ENCODE peak calls at places on chromosome 15, in five cellular contexts. H is SK-N-SH, D is adrenal gland, R is endodermal cell, O is progenitor cell of endocrine pancreas. Q is an unnamed sample.

GRCh38 chr15:70092462-70092850 is 5.3 kb downstream of the TLE3 start:
- DNase-seq in H (no peak), D (no peak), R (no peak), O (no peak), Q (no peak)

GRCh38 chr15:60507596-60508424 is 28.9 kb upstream of the ICE2 start:
- DNase-seq in H (peak), D (peak), R (peak), O (peak), Q (peak)

GRCh38 chr15:66743703-66744536 is 41.9 kb downstream of the SMAD6 start:
- DNase-seq in H (no peak), D (peak), R (no peak), O (no peak), Q (no peak)

GRCh38 chr15:51104512-51104911 is 9.8 kb upstream of the TNFAIP8L3 start:
- DNase-seq in H (no peak), D (peak), R (no peak), O (no peak), Q (no peak)

GRCh38 chr15:96274087-96274440 is 56.4 kb upstream of the NR2F2 start:
- DNase-seq in H (no peak), D (no peak), R (no peak), O (no peak), Q (no peak)

GRCh38 chr15:40103124-40103858 is 5.4 kb downstream of the BMF start:
- DNase-seq in H (peak), D (peak), R (peak), O (no peak), Q (no peak)

GRCh38 chr15:78225783-78226541 is 8.4 kb downstream of the ACSBG1 start:
- DNase-seq in H (no peak), D (no peak), R (no peak), O (no peak), Q (peak)

GRCh38 chr15:59699810-59700431 is 10.8 kb upstream of the BNIP2 start:
- DNase-seq in H (no peak), D (no peak), R (no peak), O (no peak), Q (no peak)

GRCh38 chr15:91318976-91319714 is 219.1 kb downstream of the SV2B start:
- DNase-seq in H (no peak), D (peak), R (no peak), O (no peak), Q (no peak)

GRCh38 chr15:62051166-62051565 is 9.1 kb downstream of the VPS13C start:
- DNase-seq in H (no peak), D (no peak), R (no peak), O (no peak), Q (no peak)

GRCh38 chr15:40911139-40911538 is 16.9 kb downstream of the VPS18 start:
- DNase-seq in H (peak), D (no peak), R (peak), O (no peak), Q (no peak)

GRCh38 chr15:70094690-70095311 is 2.9 kb downstream of the TLE3 start:
- DNase-seq in H (no peak), D (no peak), R (no peak), O (no peak), Q (no peak)

GRCh38 chr15:88476635-88477038 is 9.1 kb downstream of the MRPS11 start:
- DNase-seq in H (peak), D (peak), R (peak), O (no peak), Q (peak)

GRCh38 chr15:74144153-74144775 is 13.9 kb downstream of the ISLR2 start:
- DNase-seq in H (no peak), D (no peak), R (peak), O (no peak), Q (no peak)

GRCh38 chr15:74543583-74543982 is 2.6 kb downstream of the ARID3B start:
- DNase-seq in H (no peak), D (no peak), R (no peak), O (no peak), Q (no peak)

GRCh38 chr15:49415638-49416037 is 7.4 kb upstream of the FGF7 start:
- DNase-seq in H (no peak), D (no peak), R (no peak), O (no peak), Q (no peak)

GRCh38 chr15:53611145-53611920 is 148.1 kb downstream of the WDR72 start:
- DNase-seq in H (no peak), D (no peak), R (no peak), O (no peak), Q (no peak)

GRCh38 chr15:67165653-67166260 is 88.7 kb downstream of the AAGAB start:
- DNase-seq in H (no peak), D (no peak), R (peak), O (no peak), Q (no peak)

GRCh38 chr15:33425149-33425548 is 114.4 kb downstream of the RYR3 start:
- DNase-seq in H (no peak), D (no peak), R (no peak), O (no peak), Q (no peak)

GRCh38 chr15:45635191-45635638 is 386 bp downstream of the SQOR start:
- DNase-seq in H (peak), D (peak), R (no peak), O (peak), Q (peak)

GRCh38 chr15:57655809-57656208 is 50.7 kb upstream of the POLR2M start:
- DNase-seq in H (no peak), D (no peak), R (no peak), O (no peak), Q (no peak)
- TF ChIP-seq CTCF in H (no peak), D (no peak), R (peak), O (no peak), Q (no peak)

DNA sequence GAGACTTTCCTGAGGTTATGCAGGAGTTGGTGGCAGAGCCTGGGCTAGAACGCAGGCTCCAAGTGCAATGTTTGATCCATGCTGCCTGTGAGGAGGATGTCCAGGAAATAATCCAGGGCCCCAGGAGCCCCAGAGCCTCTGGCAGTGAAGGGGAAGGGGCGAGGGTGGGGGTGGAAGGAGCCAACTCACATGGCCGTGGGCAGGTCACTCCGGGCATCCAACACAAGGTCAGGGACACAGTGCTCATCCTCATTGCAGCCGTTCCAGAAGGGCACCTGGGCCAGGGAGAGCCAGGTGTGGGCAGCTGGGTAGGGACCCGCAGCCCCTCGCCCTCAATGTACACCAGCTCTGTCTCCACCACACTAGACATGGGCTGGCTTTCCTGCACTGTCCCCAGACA is 43.7 kb downstream of the FEM1B start:
- DNase-seq in H (no peak), D (no peak), R (no peak), O (no peak), Q (no peak)
- TF ChIP-seq CTCF in H (no peak), D (no peak), R (no peak), O (no peak), Q (no peak)

DNA sequence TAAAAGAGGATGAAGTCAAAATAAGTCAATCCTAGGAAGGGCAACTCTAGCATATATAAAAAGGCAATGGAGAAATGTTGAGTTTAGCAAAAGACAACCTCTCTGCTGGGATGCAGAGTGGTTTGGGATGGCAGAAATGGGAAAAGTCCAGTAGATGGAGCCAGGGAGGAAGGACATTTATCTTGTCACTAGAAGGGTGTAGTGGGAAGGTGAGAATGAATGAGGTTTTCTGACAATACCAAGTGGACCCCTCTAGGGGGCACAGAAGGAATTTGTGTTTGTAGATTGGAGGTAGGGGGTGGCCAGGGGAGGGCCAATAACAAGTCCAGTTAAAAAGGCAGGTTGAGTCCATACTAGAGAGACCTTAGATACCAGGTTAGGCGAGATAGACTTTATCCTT is 80.0 kb downstream of the THSD4 start:
- DNase-seq in H (no peak), D (no peak), R (peak), O (no peak), Q (no peak)
- TF ChIP-seq CTCF in H (peak), D (no peak), R (peak), O (peak), Q (no peak)

DNA sequence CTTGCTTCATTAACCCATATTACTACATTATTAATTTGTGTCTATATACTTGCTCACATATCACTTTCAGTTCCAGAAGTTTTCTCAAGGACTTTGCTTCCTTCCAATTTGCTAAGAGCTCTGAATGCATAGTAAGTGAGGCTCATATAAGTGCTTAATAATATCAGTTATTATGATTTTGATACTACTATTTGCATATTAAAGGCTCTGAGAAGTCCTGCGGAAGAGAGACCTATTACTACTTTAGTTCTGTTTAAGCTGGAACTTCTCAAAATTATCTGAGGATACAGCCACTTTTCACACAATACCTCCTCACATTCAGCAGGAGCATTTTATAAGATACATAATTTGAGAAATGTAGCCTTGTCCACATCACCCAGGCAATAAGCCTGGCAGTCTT is 81.6 kb downstream of the GJD2 start:
- DNase-seq in H (no peak), D (no peak), R (no peak), O (no peak), Q (no peak)
- TF ChIP-seq CTCF in H (no peak), D (no peak), R (no peak), O (no peak), Q (no peak)

Q was measured in GM10248.